ENCODE peak calls at places on chromosomes 4 and X, in six cellular contexts. P is adipocyte; F is endothelial cell; W is left lung; R is stimulated activated CD8-positive, alpha-beta memory T cell treated with anti-CD3 and anti-CD28 coated beads, Interleukin-7, amount 100 ng/mL, for 48 hours; L is mesothelial cell of epicardium. Y is an unnamed sample.

GRCh38 chr4:26424838-26425237 is 65.4 kb downstream of the CCKAR start:
- DNase-seq in R (no peak), L (no peak), F (no peak), P (no peak), W (no peak), Y (no peak)

GRCh38 chrX:374566-374965 is 12.1 kb downstream of the PPP2R3B start:
- DNase-seq in L (no peak), F (no peak), W (no peak), R (no peak), P (peak; percentile 37), Y (no peak)

GRCh38 chr4:30870513-30870912 is 150.3 kb downstream of the PCDH7 start:
- DNase-seq in L (no peak), F (no peak), P (no peak), R (no peak), W (no peak), Y (no peak)

GRCh38 chrX:27307546-27307945 is 155.6 kb downstream of the PPP4R3C start:
- DNase-seq in F (no peak), L (no peak), W (no peak), P (no peak), R (no peak), Y (no peak)

GRCh38 chrX:108304210-108304609 is 134.0 kb downstream of the COL4A6 start:
- DNase-seq in W (no peak), F (no peak), R (no peak), L (no peak), P (no peak), Y (no peak)

GRCh38 chr4:122346503-122346902 is 32.3 kb upstream of the ADAD1 start:
- DNase-seq in L (no peak), F (no peak), P (no peak), W (no peak), R (no peak), Y (no peak)

GRCh38 chrX:132058050-132058449 is 34.9 kb downstream of the STK26 start:
- DNase-seq in P (no peak), W (no peak), F (no peak), L (no peak), R (no peak), Y (no peak)

GRCh38 chrX:3384330-3384729 is 37.9 kb upstream of the MXRA5 start:
- DNase-seq in W (no peak), F (no peak), L (no peak), P (peak; percentile 19), R (no peak), Y (no peak)

GRCh38 chr4:74794341-74794801 is at the start of gene BTC:
- DNase-seq in F (peak; percentile 38), P (peak; percentile 54), R (no peak), W (peak; percentile 54), L (no peak), Y (no peak)

GRCh38 chrX:39677987-39678840 is 419.5 kb downstream of the BCOR start:
- DNase-seq in L (no peak), R (no peak), F (no peak), W (no peak), P (no peak), Y (no peak)

GRCh38 chr4:82372874-82373815 is 646 bp downstream of the HNRNPD start:
- DNase-seq in F (peak; percentile 72), W (peak; percentile 84), R (peak; percentile 58), P (peak; percentile 81), L (peak; percentile 48), Y (peak; percentile 75)

GRCh38 chr4:120692964-120693363 is 229.6 kb downstream of the PRDM5 start:
- DNase-seq in L (no peak), R (no peak), W (no peak), F (no peak), P (peak; percentile 91), Y (no peak)

GRCh38 chr4:6298035-6298434 is 28.4 kb downstream of the WFS1 start:
- DNase-seq in R (no peak), W (no peak), F (no peak), P (no peak), L (no peak), Y (no peak)

GRCh38 chrX:132489256-132490085 is 633 bp upstream of the MBNL3 start:
- DNase-seq in L (peak; percentile 40), W (peak; percentile 79), P (peak; percentile 73), R (no peak), F (peak; percentile 35), Y (no peak)

GRCh38 chr4:134753390-134753789 is 551.8 kb upstream of the PABPC4L start:
- DNase-seq in P (no peak), W (no peak), R (no peak), L (no peak), F (no peak), Y (no peak)

GRCh38 chr4:158958489-158959270 is 144.2 kb upstream of the RAPGEF2 start:
- DNase-seq in W (no peak), P (no peak), F (no peak), L (no peak), R (no peak), Y (no peak)

GRCh38 chr4:158938462-158939044 is 164.3 kb upstream of the RAPGEF2 start:
- DNase-seq in F (no peak), W (no peak), L (no peak), R (no peak), P (peak; percentile 41), Y (no peak)

GRCh38 chr4:13527192-13527982 is 16.9 kb downstream of the NKX3-2 start:
- DNase-seq in P (no peak), L (no peak), F (no peak), R (no peak), W (no peak), Y (no peak)

GRCh38 chr4:134911941-134912340 is 710.4 kb upstream of the PABPC4L start:
- DNase-seq in W (no peak), L (no peak), F (no peak), P (peak; percentile 13), R (no peak), Y (no peak)

GRCh38 chrX:12814434-12814833 is 23.2 kb downstream of the PRPS2 start:
- DNase-seq in P (peak; percentile 81), R (no peak), L (no peak), W (no peak), F (peak; percentile 45), Y (no peak)

GRCh38 chr4:88457307-88458090 is 580 bp downstream of the HERC5 start:
- DNase-seq in R (peak; percentile 6), P (peak; percentile 68), L (peak; percentile 40), F (peak; percentile 52), W (peak; percentile 40), Y (peak; percentile 33)

GRCh38 chrX:111168314-111168713 is 72.3 kb downstream of the PAK3 start:
- DNase-seq in R (no peak), L (no peak), F (peak; percentile 7), P (peak; percentile 42), W (no peak), Y (no peak)

GRCh38 chr4:98283219-98284199 is 22.3 kb downstream of the RAP1GDS1 start:
- DNase-seq in F (no peak), P (no peak), R (no peak), L (no peak), W (no peak), Y (no peak)

GRCh38 chrX:9279271-9279596 is 185.6 kb upstream of the TBL1X start:
- DNase-seq in P (peak; percentile 60), L (no peak), F (no peak), R (no peak), W (no peak), Y (no peak)

GRCh38 chrX:133335027-133335426 is 80.3 kb downstream of the GPC4 start:
- DNase-seq in W (no peak), F (peak; percentile 15), P (peak; percentile 68), R (no peak), L (no peak), Y (no peak)

GRCh38 chr4:163484906-163485305 is 9.6 kb upstream of the TMA16 start:
- DNase-seq in P (peak; percentile 77), L (no peak), W (no peak), F (peak; percentile 54), R (no peak), Y (no peak)

GRCh38 chrX:118723376-118723775 is 4.0 kb upstream of the IL13RA1 start:
- DNase-seq in R (no peak), P (no peak), F (no peak), W (no peak), L (no peak), Y (no peak)

GRCh38 chrX:107773906-107774435 is 1.6 kb downstream of the TSC22D3 start:
- DNase-seq in W (no peak), F (no peak), R (no peak), P (no peak), L (no peak), Y (peak; percentile 52)

GRCh38 chr4:140237616-140238352 is 83.8 kb upstream of the MAML3 start:
- DNase-seq in P (peak; percentile 96), L (no peak), R (no peak), W (peak; percentile 72), F (peak; percentile 57), Y (peak; percentile 53)

GRCh38 chrX:39506131-39506530 is 591.6 kb downstream of the BCOR start:
- DNase-seq in L (no peak), W (no peak), F (no peak), P (no peak), R (no peak), Y (no peak)

GRCh38 chr4:81664079-81664478 is 192.4 kb upstream of the RASGEF1B start:
- DNase-seq in L (no peak), R (no peak), F (no peak), P (no peak), W (no peak), Y (no peak)

GRCh38 chr4:105451346-105451745 is 22.5 kb downstream of the PPA2 start:
- DNase-seq in L (no peak), R (no peak), F (no peak), P (no peak), W (no peak), Y (no peak)

GRCh38 chr4:54929459-54929858 is 195.9 kb downstream of the KDR start:
- DNase-seq in L (no peak), F (no peak), P (peak; percentile 1), R (no peak), W (no peak), Y (no peak)